ENCODE peak calls at places on chromosomes 12 and 14, in ten cellular contexts. One of them, this sample, is unnamed.

GRCh38 chr14:34713681-34714319 is 593 bp downstream of the CFL2 start:
- DNase-seq in K562: peak; percentile 7
- DNase-seq in A549: peak; percentile 51
- DNase-seq in neural progenitor cell: peak; percentile 26
- DNase-seq in astrocyte of the spinal cord: peak; percentile 77
- DNase-seq in suprapubic skin: no peak
- DNase-seq in activated B cell treated with CpG ODN at 0.5 μM for 24 hours: no peak
- DNase-seq in colonic mucosa: peak; percentile 35
- DNase-seq in left ventricle myocardium inferior: peak; percentile 22
- DNase-seq in WTC11: no peak
- DNase-seq in this sample: no peak

GRCh38 chr14:24267516-24267915 is 3.9 kb downstream of the RABGGTA start:
- DNase-seq in astrocyte of the spinal cord: no peak
- DNase-seq in neural progenitor cell: no peak
- DNase-seq in suprapubic skin: no peak
- DNase-seq in K562: no peak
- DNase-seq in A549: no peak
- DNase-seq in activated B cell treated with CpG ODN at 0.5 μM for 24 hours: no peak
- DNase-seq in WTC11: no peak
- DNase-seq in left ventricle myocardium inferior: no peak
- DNase-seq in colonic mucosa: no peak
- DNase-seq in this sample: no peak

GRCh38 chr14:77985235-77985634 is 184.9 kb upstream of the NRXN3 start:
- DNase-seq in astrocyte of the spinal cord: peak; percentile 78
- DNase-seq in activated B cell treated with CpG ODN at 0.5 μM for 24 hours: no peak
- DNase-seq in K562: no peak
- DNase-seq in colonic mucosa: no peak
- DNase-seq in WTC11: no peak
- DNase-seq in A549: no peak
- DNase-seq in left ventricle myocardium inferior: no peak
- DNase-seq in suprapubic skin: no peak
- DNase-seq in neural progenitor cell: no peak
- DNase-seq in this sample: no peak

GRCh38 chr12:117098361-117099217 is 627 bp downstream of the TESC start:
- DNase-seq in neural progenitor cell: peak; percentile 38
- DNase-seq in K562: peak; percentile 64
- DNase-seq in suprapubic skin: peak; percentile 52
- DNase-seq in activated B cell treated with CpG ODN at 0.5 μM for 24 hours: peak; percentile 29
- DNase-seq in astrocyte of the spinal cord: no peak
- DNase-seq in A549: peak; percentile 37
- DNase-seq in colonic mucosa: no peak
- DNase-seq in left ventricle myocardium inferior: no peak
- DNase-seq in WTC11: peak; percentile 46
- DNase-seq in this sample: no peak

GRCh38 chr12:120702629-120703028 is 7.6 kb upstream of the UNC119B start:
- DNase-seq in astrocyte of the spinal cord: no peak
- DNase-seq in suprapubic skin: no peak
- DNase-seq in WTC11: no peak
- DNase-seq in left ventricle myocardium inferior: no peak
- DNase-seq in activated B cell treated with CpG ODN at 0.5 μM for 24 hours: no peak
- DNase-seq in K562: no peak
- DNase-seq in colonic mucosa: no peak
- DNase-seq in A549: no peak
- DNase-seq in neural progenitor cell: no peak
- DNase-seq in this sample: no peak

GRCh38 chr12:65867428-65867827 is 43.1 kb downstream of the HMGA2 start:
- DNase-seq in WTC11: no peak
- DNase-seq in K562: no peak
- DNase-seq in astrocyte of the spinal cord: peak; percentile 82
- DNase-seq in left ventricle myocardium inferior: no peak
- DNase-seq in neural progenitor cell: no peak
- DNase-seq in activated B cell treated with CpG ODN at 0.5 μM for 24 hours: no peak
- DNase-seq in suprapubic skin: no peak
- DNase-seq in A549: no peak
- DNase-seq in colonic mucosa: no peak
- DNase-seq in this sample: no peak

GRCh38 chr12:102539651-102540553 is 59.5 kb upstream of the IGF1 start:
- DNase-seq in WTC11: no peak
- DNase-seq in activated B cell treated with CpG ODN at 0.5 μM for 24 hours: no peak
- DNase-seq in suprapubic skin: no peak
- DNase-seq in A549: peak; percentile 96
- DNase-seq in left ventricle myocardium inferior: no peak
- DNase-seq in colonic mucosa: no peak
- DNase-seq in K562: no peak
- DNase-seq in neural progenitor cell: peak; percentile 21
- DNase-seq in astrocyte of the spinal cord: no peak
- DNase-seq in this sample: no peak

GRCh38 chr14:23371865-23372264 is 744 bp upstream of the IL25 start:
- DNase-seq in WTC11: no peak
- DNase-seq in activated B cell treated with CpG ODN at 0.5 μM for 24 hours: no peak
- DNase-seq in left ventricle myocardium inferior: no peak
- DNase-seq in A549: no peak
- DNase-seq in astrocyte of the spinal cord: no peak
- DNase-seq in neural progenitor cell: no peak
- DNase-seq in suprapubic skin: no peak
- DNase-seq in colonic mucosa: no peak
- DNase-seq in K562: no peak
- DNase-seq in this sample: no peak

GRCh38 chr12:120879711-120880300 is 24.4 kb downstream of the SPPL3 start:
- DNase-seq in neural progenitor cell: no peak
- DNase-seq in left ventricle myocardium inferior: no peak
- DNase-seq in A549: no peak
- DNase-seq in astrocyte of the spinal cord: no peak
- DNase-seq in colonic mucosa: no peak
- DNase-seq in suprapubic skin: no peak
- DNase-seq in activated B cell treated with CpG ODN at 0.5 μM for 24 hours: no peak
- DNase-seq in K562: no peak
- DNase-seq in WTC11: no peak
- DNase-seq in this sample: no peak

GRCh38 chr12:100083308-100083707 is 59.4 kb downstream of the BLTP3B start:
- DNase-seq in colonic mucosa: no peak
- DNase-seq in activated B cell treated with CpG ODN at 0.5 μM for 24 hours: no peak
- DNase-seq in neural progenitor cell: no peak
- DNase-seq in K562: no peak
- DNase-seq in WTC11: no peak
- DNase-seq in left ventricle myocardium inferior: no peak
- DNase-seq in astrocyte of the spinal cord: no peak
- DNase-seq in suprapubic skin: no peak
- DNase-seq in A549: no peak
- DNase-seq in this sample: no peak

GRCh38 chr12:100075598-100075997 is 67.1 kb downstream of the BLTP3B start:
- DNase-seq in suprapubic skin: no peak
- DNase-seq in colonic mucosa: no peak
- DNase-seq in astrocyte of the spinal cord: no peak
- DNase-seq in left ventricle myocardium inferior: no peak
- DNase-seq in neural progenitor cell: no peak
- DNase-seq in K562: no peak
- DNase-seq in activated B cell treated with CpG ODN at 0.5 μM for 24 hours: no peak
- DNase-seq in A549: no peak
- DNase-seq in WTC11: no peak
- DNase-seq in this sample: no peak

DNA sequence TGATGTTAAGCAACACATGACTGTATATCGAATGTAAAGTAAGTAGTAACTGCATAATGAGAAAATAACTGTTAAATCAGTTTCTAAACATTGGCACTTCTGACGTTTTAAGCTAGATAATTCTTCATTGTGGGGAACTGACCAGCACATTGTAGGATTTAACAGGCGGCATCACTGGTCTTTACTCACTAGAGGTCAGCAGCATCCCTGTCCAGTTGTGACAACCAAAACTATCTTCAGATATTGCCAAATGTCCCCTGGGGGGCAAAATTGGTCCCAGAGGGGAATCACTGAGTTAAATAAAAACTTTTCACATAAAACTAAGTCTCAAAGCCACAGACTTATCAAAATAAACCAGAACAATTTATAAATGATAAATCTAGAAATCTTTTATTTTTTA is 65.3 kb downstream of the BLTP3B start:
- DNase-seq in neural progenitor cell: no peak
- DNase-seq in astrocyte of the spinal cord: no peak
- DNase-seq in left ventricle myocardium inferior: no peak
- DNase-seq in WTC11: no peak
- DNase-seq in colonic mucosa: no peak
- DNase-seq in suprapubic skin: no peak
- DNase-seq in A549: peak; percentile 21
- DNase-seq in K562: no peak
- DNase-seq in activated B cell treated with CpG ODN at 0.5 μM for 24 hours: no peak
- DNase-seq in this sample: no peak
- TF ChIP-seq CTCF in neural progenitor cell: peak; percentile 31
- TF ChIP-seq CTCF in astrocyte of the spinal cord: peak; percentile 22
- TF ChIP-seq CTCF in left ventricle myocardium inferior: peak; percentile 41
- TF ChIP-seq CTCF in WTC11: no peak
- TF ChIP-seq CTCF in colonic mucosa: no peak
- TF ChIP-seq CTCF in suprapubic skin: no peak
- TF ChIP-seq CTCF in A549: no peak
- TF ChIP-seq CTCF in K562: peak; percentile 28
- TF ChIP-seq CTCF in activated B cell treated with CpG ODN at 0.5 μM for 24 hours: no peak
- TF ChIP-seq CTCF in this sample: peak; percentile 22

DNA sequence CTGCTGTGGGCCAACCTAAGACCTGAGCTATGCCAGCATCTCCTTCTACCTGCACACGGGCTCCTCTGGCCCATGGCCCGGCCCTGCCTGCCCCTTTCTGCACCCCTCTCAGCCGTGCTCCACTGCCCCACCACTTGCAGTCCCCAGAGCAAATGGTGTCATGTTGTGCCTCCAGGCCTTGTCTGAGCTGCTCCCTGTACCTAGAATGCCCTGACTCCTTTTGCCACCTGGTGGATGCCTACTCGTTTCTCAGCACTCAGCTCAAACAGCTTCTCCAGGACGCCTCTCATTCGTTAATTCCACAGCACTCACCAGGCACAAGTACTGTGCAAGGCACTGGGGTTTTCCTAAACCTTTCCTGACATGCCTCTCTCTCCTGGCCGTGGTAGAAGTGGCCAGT is 63.2 kb upstream of the PNMA1 start:
- DNase-seq in activated B cell treated with CpG ODN at 0.5 μM for 24 hours: no peak
- DNase-seq in K562: no peak
- DNase-seq in A549: no peak
- DNase-seq in astrocyte of the spinal cord: no peak
- DNase-seq in neural progenitor cell: peak; percentile 41
- DNase-seq in colonic mucosa: no peak
- DNase-seq in suprapubic skin: no peak
- DNase-seq in WTC11: no peak
- DNase-seq in left ventricle myocardium inferior: no peak
- DNase-seq in this sample: no peak
- TF ChIP-seq CTCF in activated B cell treated with CpG ODN at 0.5 μM for 24 hours: no peak
- TF ChIP-seq CTCF in K562: no peak
- TF ChIP-seq CTCF in A549: no peak
- TF ChIP-seq CTCF in astrocyte of the spinal cord: no peak
- TF ChIP-seq CTCF in neural progenitor cell: peak; percentile 22
- TF ChIP-seq CTCF in colonic mucosa: no peak
- TF ChIP-seq CTCF in suprapubic skin: no peak
- TF ChIP-seq CTCF in WTC11: no peak
- TF ChIP-seq CTCF in left ventricle myocardium inferior: peak; percentile 19
- TF ChIP-seq CTCF in this sample: no peak

DNA sequence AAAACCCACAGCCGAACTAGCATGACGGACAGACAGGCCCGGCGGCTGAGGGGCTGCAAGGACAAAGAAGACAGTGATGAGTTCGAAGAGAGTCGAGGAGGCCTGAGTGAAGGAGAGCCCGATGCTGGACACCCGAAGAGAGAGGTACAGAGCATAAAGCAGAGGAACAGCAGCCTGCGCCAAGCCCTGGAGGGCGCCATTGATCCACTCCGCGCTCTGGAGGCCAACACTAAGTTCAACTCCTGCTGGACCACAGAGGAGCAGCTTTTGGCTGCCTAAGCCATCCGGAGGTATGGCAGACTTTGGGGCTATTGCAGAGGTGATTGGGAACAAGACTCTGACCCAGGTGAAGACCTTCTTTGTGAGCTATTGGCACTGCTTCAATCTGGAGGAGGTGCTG is 7.8 kb upstream of the PLXNC1 start:
- DNase-seq in K562: peak; percentile 35
- DNase-seq in suprapubic skin: no peak
- DNase-seq in A549: peak; percentile 51
- DNase-seq in neural progenitor cell: peak; percentile 49
- DNase-seq in activated B cell treated with CpG ODN at 0.5 μM for 24 hours: no peak
- DNase-seq in WTC11: peak; percentile 69
- DNase-seq in left ventricle myocardium inferior: no peak
- DNase-seq in astrocyte of the spinal cord: no peak
- DNase-seq in colonic mucosa: peak; percentile 48
- DNase-seq in this sample: no peak
- TF ChIP-seq CTCF in K562: peak; percentile 87
- TF ChIP-seq CTCF in suprapubic skin: no peak
- TF ChIP-seq CTCF in A549: peak; percentile 28
- TF ChIP-seq CTCF in neural progenitor cell: peak; percentile 56
- TF ChIP-seq CTCF in activated B cell treated with CpG ODN at 0.5 μM for 24 hours: no peak
- TF ChIP-seq CTCF in WTC11: peak; percentile 34
- TF ChIP-seq CTCF in left ventricle myocardium inferior: peak; percentile 18
- TF ChIP-seq CTCF in astrocyte of the spinal cord: peak; percentile 39
- TF ChIP-seq CTCF in colonic mucosa: peak; percentile 28
- TF ChIP-seq CTCF in this sample: peak; percentile 63

GRCh38 chr12:84497819-84498218 is 414.8 kb downstream of the SLC6A15 start:
- DNase-seq in K562: no peak
- DNase-seq in colonic mucosa: no peak
- DNase-seq in left ventricle myocardium inferior: no peak
- DNase-seq in WTC11: no peak
- DNase-seq in suprapubic skin: no peak
- DNase-seq in A549: peak; percentile 35
- DNase-seq in neural progenitor cell: peak; percentile 9
- DNase-seq in activated B cell treated with CpG ODN at 0.5 μM for 24 hours: no peak
- DNase-seq in astrocyte of the spinal cord: no peak
- DNase-seq in this sample: no peak
- TF ChIP-seq CTCF in K562: no peak
- TF ChIP-seq CTCF in colonic mucosa: no peak
- TF ChIP-seq CTCF in left ventricle myocardium inferior: no peak
- TF ChIP-seq CTCF in WTC11: no peak
- TF ChIP-seq CTCF in suprapubic skin: no peak
- TF ChIP-seq CTCF in A549: peak; percentile 37
- TF ChIP-seq CTCF in neural progenitor cell: peak; percentile 50
- TF ChIP-seq CTCF in activated B cell treated with CpG ODN at 0.5 μM for 24 hours: no peak
- TF ChIP-seq CTCF in astrocyte of the spinal cord: peak; percentile 24
- TF ChIP-seq CTCF in this sample: peak; percentile 21

DNA sequence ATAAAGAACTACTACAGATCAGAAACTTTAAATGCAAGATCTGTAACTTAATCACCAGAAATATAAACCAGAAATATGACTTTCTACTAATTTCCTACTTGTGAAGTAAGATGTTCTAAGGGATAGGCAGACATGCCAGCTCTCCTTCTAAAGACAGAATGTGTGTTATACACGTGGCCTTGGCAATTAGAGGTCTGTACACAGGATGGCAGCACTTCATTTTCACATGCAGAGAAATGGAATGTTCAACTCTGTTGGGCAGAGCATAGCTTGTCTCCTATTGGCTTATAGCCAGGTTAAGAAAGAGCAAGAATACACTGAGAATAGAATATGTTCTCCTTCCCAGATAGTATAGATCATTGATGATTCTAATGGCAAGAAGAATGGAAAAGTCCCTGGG is 403.8 kb downstream of the DAD1 start:
- DNase-seq in astrocyte of the spinal cord: peak; percentile 41
- DNase-seq in colonic mucosa: no peak
- DNase-seq in A549: no peak
- DNase-seq in activated B cell treated with CpG ODN at 0.5 μM for 24 hours: no peak
- DNase-seq in suprapubic skin: no peak
- DNase-seq in neural progenitor cell: no peak
- DNase-seq in left ventricle myocardium inferior: no peak
- DNase-seq in WTC11: no peak
- DNase-seq in K562: no peak
- DNase-seq in this sample: no peak
- TF ChIP-seq CTCF in astrocyte of the spinal cord: peak; percentile 12
- TF ChIP-seq CTCF in colonic mucosa: no peak
- TF ChIP-seq CTCF in A549: no peak
- TF ChIP-seq CTCF in activated B cell treated with CpG ODN at 0.5 μM for 24 hours: no peak
- TF ChIP-seq CTCF in suprapubic skin: no peak
- TF ChIP-seq CTCF in neural progenitor cell: peak; percentile 19
- TF ChIP-seq CTCF in left ventricle myocardium inferior: no peak
- TF ChIP-seq CTCF in WTC11: no peak
- TF ChIP-seq CTCF in K562: no peak
- TF ChIP-seq CTCF in this sample: no peak